ENCODE peak calls at places on chromosomes 11 and 22, in five cellular contexts. W is A549, F is H1, I is stomach, O is HepG2. A is an unnamed sample.
A peak's percentile ranks its signal among the peaks of the same experiment; 100 is the strongest.

GRCh38 chr22:22110548-22111266 is 128.1 kb upstream of the TOP3B start:
- DNase-seq in W (peak; percentile 52), F (peak; percentile 62), I (no peak), O (no peak), A (no peak)

GRCh38 chr11:118789501-118790356 is 1.2 kb downstream of the DDX6 start:
- DNase-seq in W (no peak), F (peak; percentile 49), I (no peak), O (no peak), A (no peak)

GRCh38 chr22:18067121-18067520 is 10.7 kb upstream of the PEX26 start:
- DNase-seq in W (no peak), F (no peak), I (no peak), O (no peak), A (no peak)

GRCh38 chr11:124474779-124475178 is 29.3 kb upstream of the OR8B8 start:
- DNase-seq in W (no peak), F (no peak), I (no peak), O (no peak), A (no peak)

GRCh38 chr22:39487826-39488520 is 14.1 kb upstream of the MIEF1 start:
- DNase-seq in W (no peak), F (no peak), I (no peak), O (no peak), A (no peak)

GRCh38 chr22:23784215-23784732 is 2.5 kb upstream of the SMARCB1 start:
- DNase-seq in W (no peak), F (no peak), I (peak; percentile 46), O (peak; percentile 54), A (no peak)

GRCh38 chr22:22871536-22872278 is 15.9 kb upstream of the IGLL5 start:
- DNase-seq in W (no peak), F (no peak), I (no peak), O (no peak), A (no peak)

GRCh38 chr22:20551805-20552449 is 44.5 kb downstream of the MED15 start:
- DNase-seq in W (no peak), F (no peak), I (no peak), O (peak; percentile 53), A (no peak)

GRCh38 chr11:72141066-72141465 is 5.5 kb downstream of the FOLR3 start:
- DNase-seq in W (peak; percentile 10), F (no peak), I (no peak), O (no peak), A (no peak)

GRCh38 chr11:134604886-134605285 is 192.8 kb upstream of the B3GAT1 start:
- DNase-seq in W (no peak), F (no peak), I (no peak), O (no peak), A (no peak)

GRCh38 chr11:47001666-47002285 is 65.2 kb downstream of the CSTPP1 start:
- DNase-seq in W (no peak), F (no peak), I (no peak), O (no peak), A (no peak)

DNA sequence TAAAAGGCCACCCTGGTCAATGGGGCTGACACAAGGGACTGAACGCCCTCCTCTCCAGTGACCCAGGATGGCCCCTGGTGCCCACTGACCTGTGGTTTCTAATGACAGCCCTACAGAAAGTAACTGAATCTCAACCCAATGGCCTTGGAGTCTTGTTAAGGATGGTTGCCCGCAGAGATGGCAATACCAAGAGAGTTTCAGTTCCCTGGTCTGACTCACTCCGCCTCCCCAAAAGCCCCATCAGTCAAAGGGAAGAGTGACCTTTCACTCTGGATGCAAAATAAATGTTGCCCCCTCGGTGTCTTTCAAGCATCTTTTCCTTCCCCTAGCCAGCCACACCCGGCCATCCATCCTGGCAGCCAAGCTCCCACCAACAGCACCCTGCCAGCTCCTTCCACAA is 57.7 kb upstream of the ISX start:
- DNase-seq in W (no peak), F (no peak), I (no peak), O (no peak), A (no peak)
- H3K4me3 ChIP-seq in W (no peak overlapping the region), F (no peak overlapping the region), I (no peak overlapping the region), O (no peak overlapping the region), A (no peak overlapping the region)

GRCh38 chr11:99148352-99148751 is 127.6 kb downstream of the CNTN5 start:
- DNase-seq in W (no peak), F (no peak), I (no peak), O (no peak), A (no peak)
- TF ChIP-seq EP300 in W (no peak), F (no peak), I (no peak), O (no peak), A (no peak)

GRCh38 chr11:77598195-77598594 is 8.4 kb downstream of the AQP11 start:
- DNase-seq in W (no peak), F (no peak), I (no peak), O (no peak), A (no peak)
- H3K4me3 ChIP-seq in W (no peak overlapping the region), F (no peak overlapping the region), I (no peak overlapping the region), O (no peak overlapping the region), A (no peak overlapping the region)

GRCh38 chr11:78878631-78879030 is 304.0 kb upstream of the NARS2 start:
- DNase-seq in W (no peak), F (no peak), I (no peak), O (no peak), A (no peak)
- TF ChIP-seq EP300 in W (no peak), F (no peak), I (no peak), O (no peak), A (no peak)